ENCODE peak calls at places on chromosome 21, in four cellular contexts. K, L, J and U are unnamed samples.

GRCh38 chr21:25387665-25388064 is 219.6 kb downstream of the MRPL39 start:
- DNase-seq in K (no peak), L (no peak), J (no peak), U (no peak)

GRCh38 chr21:31893841-31894240 is 21.0 kb downstream of the HUNK start:
- DNase-seq in K (no peak), L (no peak), J (no peak), U (no peak)

GRCh38 chr21:27362249-27362648 is 395.4 kb upstream of the ADAMTS5 start:
- DNase-seq in K (no peak), L (peak; percentile 30), J (no peak), U (no peak)

GRCh38 chr21:39788383-39788782 is 43.4 kb downstream of the IGSF5 start:
- DNase-seq in K (peak; percentile 62), L (no peak), J (no peak), U (peak; percentile 96)

GRCh38 chr21:26169061-26169610 is 1.4 kb downstream of the APP start:
- DNase-seq in K (peak; percentile 56), L (peak; percentile 75), J (peak; percentile 9), U (peak; percentile 55)

GRCh38 chr21:35953570-35953969 is 106.8 kb downstream of the SETD4 start:
- DNase-seq in K (no peak), L (peak; percentile 54), J (no peak), U (no peak)

GRCh38 chr21:14591882-14592281 is 45.8 kb upstream of the SAMSN1 start:
- DNase-seq in K (no peak), L (peak; percentile 88), J (no peak), U (peak; percentile 33)

GRCh38 chr21:38861006-38861405 is 55.3 kb downstream of the ETS2 start:
- DNase-seq in K (no peak), L (peak; percentile 16), J (no peak), U (no peak)

GRCh38 chr21:26717146-26717739 is 128.0 kb downstream of the ADAMTS1 start:
- DNase-seq in K (no peak), L (peak; percentile 53), J (no peak), U (peak; percentile 11)

GRCh38 chr21:46003575-46004007 is 22.0 kb downstream of the COL6A1 start:
- DNase-seq in K (peak; percentile 44), L (no peak), J (no peak), U (no peak)

GRCh38 chr21:37784591-37785318 is 131.5 kb downstream of the KCNJ6 start:
- DNase-seq in K (no peak), L (no peak), J (no peak), U (no peak)

GRCh38 chr21:27388835-27389234 is 421.9 kb upstream of the ADAMTS5 start:
- DNase-seq in K (no peak), L (no peak), J (no peak), U (no peak)

GRCh38 chr21:36557316-36557715 is 77.4 kb upstream of the CLDN14 start:
- DNase-seq in K (no peak), L (peak; percentile 85), J (no peak), U (no peak)

GRCh38 chr21:37994211-37994610 is 78.0 kb upstream of the KCNJ6 start:
- DNase-seq in K (no peak), L (peak; percentile 16), J (no peak), U (no peak)

GRCh38 chr21:46121286-46122221 is 23.6 kb downstream of the COL6A2 start:
- DNase-seq in K (peak; percentile 24), L (no peak), J (no peak), U (no peak)

GRCh38 chr21:15224346-15225086 is 159.7 kb upstream of the NRIP1 start:
- DNase-seq in K (no peak), L (peak; percentile 97), J (no peak), U (no peak)

DNA sequence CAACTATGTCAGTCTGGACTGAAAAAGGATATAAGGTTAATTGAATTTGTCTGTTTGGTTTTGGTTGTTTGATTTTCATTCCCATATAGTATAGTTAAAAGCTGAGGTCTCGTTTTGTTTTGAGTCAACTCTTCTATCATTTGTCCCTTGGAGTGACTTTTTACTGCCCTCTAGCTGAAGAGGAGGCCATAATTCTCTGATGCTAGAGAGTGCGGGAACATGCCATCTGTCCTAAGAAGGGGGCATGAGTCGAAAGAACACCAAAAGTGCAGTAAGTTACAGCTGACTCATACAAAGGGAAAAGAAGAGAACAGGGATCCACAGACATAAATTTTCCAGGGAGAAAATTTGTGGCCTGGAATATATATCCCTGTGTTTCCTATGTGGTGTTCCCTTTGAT is 4.1 kb downstream of the KRTAP21-3 start:
- DNase-seq in K (no peak), L (no peak), J (no peak), U (no peak)
- TF ChIP-seq CTCF in K (no peak), L (no peak), J (no peak), U (no peak)

DNA sequence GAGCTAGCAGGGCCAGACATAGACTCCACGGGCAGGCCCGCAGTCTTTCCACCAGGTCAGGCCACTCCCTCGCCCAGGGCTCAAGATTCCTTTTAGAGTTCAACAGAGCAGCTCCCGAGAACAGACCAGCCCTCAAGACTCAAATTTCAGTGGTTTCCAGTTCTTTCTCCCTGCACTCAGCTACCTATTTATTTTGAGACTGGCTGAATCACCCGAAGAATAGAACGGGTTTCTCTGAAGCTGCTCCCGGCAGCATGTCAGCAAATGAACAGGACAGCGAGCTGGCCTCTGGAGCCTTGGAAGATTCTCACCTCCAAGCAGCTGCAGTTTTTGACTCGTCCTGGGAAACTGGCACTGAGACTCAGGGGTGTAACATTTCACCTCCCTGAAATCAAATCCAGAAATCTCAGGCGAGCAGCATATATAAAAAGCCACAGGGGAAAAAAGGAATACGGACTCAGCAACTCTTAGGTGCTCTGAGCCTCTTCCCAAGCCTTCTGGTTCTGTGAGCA is 177.9 kb downstream of the CLIC6 start:
- DNase-seq in K (no peak), L (peak; percentile 49), J (no peak), U (peak; percentile 78)
- H3K4me3 ChIP-seq in K (no peak overlapping the region), L (no peak overlapping the region), J (no peak overlapping the region), U (no peak overlapping the region)

GRCh38 chr21:43825936-43826622 is 36.7 kb downstream of the RRP1 start:
- DNase-seq in K (no peak), L (no peak), J (no peak), U (no peak)
- TF ChIP-seq CTCF in K (no peak), L (peak; percentile 23), J (no peak), U (peak; percentile 16)

GRCh38 chr21:33931799-33932390 is 16.3 kb upstream of the ATP5PO start:
- DNase-seq in K (no peak), L (peak; percentile 50), J (no peak), U (no peak)
- H3K4me3 ChIP-seq in K (peak overlapping the region; percentile 36), L (peak overlapping the region; percentile 59), J (peak overlapping the region; percentile 85), U (peak overlapping the region; percentile 10)

GRCh38 chr21:30206551-30207251 is 9.2 kb downstream of the CLDN8 start:
- DNase-seq in K (no peak), L (peak; percentile 4), J (no peak), U (no peak)

GRCh38 chr21:30207252-30207579 is 8.7 kb downstream of the CLDN8 start:
- DNase-seq in K (no peak), L (no peak), J (no peak), U (no peak)

GRCh38 chr21:30209571-30209970 is 6.3 kb downstream of the CLDN8 start:
- DNase-seq in K (no peak), L (no peak), J (no peak), U (no peak)
- TF ChIP-seq CTCF in K (no peak), L (no peak), J (no peak), U (no peak)

GRCh38 chr21:29219165-29219770 is 79.5 kb upstream of the BACH1 start:
- DNase-seq in K (no peak), L (peak; percentile 29), J (no peak), U (no peak)

GRCh38 chr21:29217818-29218252 is 80.9 kb upstream of the BACH1 start:
- DNase-seq in K (no peak), L (peak; percentile 98), J (no peak), U (peak; percentile 62)

GRCh38 chr21:29221259-29221744 is 77.4 kb upstream of the BACH1 start:
- DNase-seq in K (no peak), L (peak; percentile 85), J (no peak), U (peak; percentile 85)

GRCh38 chr21:29215709-29216108 is 83.0 kb upstream of the BACH1 start:
- DNase-seq in K (no peak), L (peak; percentile 52), J (no peak), U (no peak)

GRCh38 chr21:29218749-29219148 is 80.0 kb upstream of the BACH1 start:
- DNase-seq in K (no peak), L (no peak), J (no peak), U (no peak)
- H3K4me3 ChIP-seq in K (no peak overlapping the region), L (no peak overlapping the region), J (no peak overlapping the region), U (no peak overlapping the region)

DNA sequence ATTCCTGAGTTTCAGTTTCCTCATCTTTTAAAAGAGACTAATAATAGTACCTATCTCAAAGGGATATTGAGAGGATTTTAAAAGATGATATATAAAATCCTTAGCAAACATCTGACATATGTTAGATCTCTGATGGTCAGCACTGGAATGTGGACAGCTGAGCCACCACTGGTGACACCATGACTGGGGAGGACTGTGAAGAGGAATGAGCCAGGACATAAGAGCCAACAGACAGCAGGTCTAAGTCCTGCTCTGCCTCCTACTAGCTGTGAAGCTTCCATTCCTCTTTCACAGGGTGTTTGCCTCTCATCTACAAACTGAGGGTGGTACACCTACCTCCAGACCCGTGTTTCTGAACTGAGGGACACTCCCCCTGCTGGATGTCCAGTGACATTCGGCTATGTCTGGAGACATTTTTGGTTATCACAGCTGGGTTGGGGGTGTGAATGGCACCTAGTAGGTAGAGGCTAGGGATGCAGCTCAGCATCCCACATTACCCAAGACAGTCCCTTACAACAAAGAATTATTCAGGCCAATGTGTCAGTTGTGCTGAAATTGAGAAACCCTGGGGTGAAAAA is 109.1 kb upstream of the OLIG2 start:
- DNase-seq in K (no peak), L (no peak), J (no peak), U (no peak)
- TF ChIP-seq CTCF in K (no peak), L (peak; percentile 20), J (no peak), U (peak; percentile 10)

DNA sequence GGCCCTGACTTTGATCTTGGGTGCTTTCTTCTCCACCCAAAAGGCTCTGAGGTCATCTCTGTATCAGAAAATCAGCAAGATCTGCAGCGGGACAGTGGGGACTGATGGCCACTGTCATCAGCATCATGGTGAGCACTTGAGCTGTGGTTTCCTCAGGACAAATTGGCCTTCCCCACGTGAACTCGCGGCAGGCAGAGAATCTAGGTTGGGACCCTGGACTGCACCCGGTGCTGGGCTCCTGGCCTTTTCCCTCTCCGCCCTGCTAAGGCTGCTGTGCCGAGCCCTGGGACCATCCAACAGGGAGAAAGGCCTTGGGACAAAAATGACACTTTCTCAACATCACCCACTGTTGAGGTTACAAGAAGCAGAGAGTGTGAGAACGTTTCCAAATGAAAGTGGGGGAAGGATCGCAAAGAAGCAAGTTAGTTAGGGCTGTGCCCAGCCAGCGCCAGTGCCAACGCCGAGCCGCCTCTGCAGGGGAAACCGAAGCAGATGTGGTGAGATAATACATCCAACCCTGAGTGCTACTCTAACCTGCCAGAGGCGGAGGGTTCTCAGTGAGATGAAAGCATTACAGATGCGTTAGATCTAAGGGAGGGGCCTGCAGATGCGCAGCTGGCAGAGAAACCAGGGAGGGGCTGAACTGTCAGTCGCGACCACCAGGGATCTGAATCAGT is 9.1 kb upstream of the UMODL1 start:
- DNase-seq in K (no peak), L (no peak), J (peak; percentile 66), U (no peak)
- H3K4me3 ChIP-seq in K (no peak overlapping the region), L (no peak overlapping the region), J (peak overlapping the region; percentile 56), U (no peak overlapping the region)